ENCODE peak calls at places on chromosomes 11 and 22, in five cellular contexts. T is PC-9, C is dorsolateral prefrontal cortex, O is ecto neural progenitor cell, P is Kasumi-1. A is an unnamed sample.

GRCh38 chr11:19737575-19737974 is 24.9 kb downstream of the NAV2 start:
- DNase-seq in P (no peak), O (no peak), C (no peak), T (no peak), A (no peak)

GRCh38 chr22:27581688-27582087 is 219.9 kb downstream of the MN1 start:
- DNase-seq in T (no peak), C (peak), O (no peak), P (no peak), A (peak)

GRCh38 chr11:126581871-126582270 is 226.4 kb downstream of the ST3GAL4 start:
- DNase-seq in C (no peak), O (no peak), T (no peak), P (no peak), A (no peak)

GRCh38 chr11:9955387-9955786 is 291.5 kb downstream of the SWAP70 start:
- DNase-seq in C (no peak), O (no peak), P (no peak), T (no peak), A (no peak)

GRCh38 chr11:8679006-8679405 is 3.5 kb downstream of the TRIM66 start:
- DNase-seq in P (no peak), O (no peak), T (no peak), C (no peak), A (no peak)

GRCh38 chr11:71194702-71195101 is 57.7 kb downstream of the SHANK2 start:
- DNase-seq in C (no peak), O (no peak), T (no peak), P (no peak), A (no peak)

GRCh38 chr11:111641339-111642015 is 39.2 kb downstream of the SIK2 start:
- DNase-seq in O (no peak), T (peak), C (no peak), P (no peak), A (no peak)

GRCh38 chr11:5004429-5005274 is 10.0 kb downstream of the OR51L1 start:
- DNase-seq in P (peak), O (peak), T (no peak), C (peak), A (peak)

GRCh38 chr22:47292546-47293320 is 530.3 kb downstream of the TBC1D22A start:
- DNase-seq in T (no peak), C (no peak), P (no peak), O (peak), A (no peak)